ENCODE peak calls at places on chromosomes 3 and 15, in six cellular contexts. P is psoas muscle; S is GM03348; N is CD8-positive, alpha-beta memory T cell; M is stimulated activated CD8-positive, alpha-beta memory T cell treated with anti-CD3 and anti-CD28 coated beads, Interleukin-7, amount 100 ng/mL, for 1 hour; L is NCI-H1092 treated with DMSO at 0.1 percent for 48 hours. X is an unnamed sample.

GRCh38 chr15:40415226-40415625 is 9.6 kb downstream of the IVD start:
- DNase-seq in S (no peak), P (no peak), N (no peak), L (no peak), M (no peak), X (no peak)

GRCh38 chr3:127833281-127834032 is 11.1 kb upstream of the MGLL start:
- DNase-seq in M (no peak), P (no peak), N (no peak), S (no peak), L (no peak), X (no peak)

GRCh38 chr3:25854214-25854613 is 64.3 kb downstream of the OXSM start:
- DNase-seq in M (no peak), L (no peak), N (no peak), P (no peak), S (peak), X (no peak)

GRCh38 chr15:25777047-25777446 is 86.1 kb downstream of the ATP10A start:
- DNase-seq in S (no peak), L (no peak), N (no peak), P (no peak), M (no peak), X (no peak)

GRCh38 chr3:108441081-108441507 is 69.3 kb downstream of the MYH15 start:
- DNase-seq in L (peak), S (peak), P (no peak), N (no peak), M (no peak), X (no peak)

GRCh38 chr15:43939070-43939469 is 112.3 kb downstream of the WDR76 start:
- DNase-seq in L (peak), M (no peak), S (peak), P (no peak), N (no peak), X (no peak)

GRCh38 chr3:155682437-155682836 is 62.4 kb downstream of the PLCH1 start:
- DNase-seq in S (no peak), L (no peak), N (no peak), M (no peak), P (no peak), X (no peak)

GRCh38 chr15:66876423-66876730 is 174.3 kb downstream of the SMAD6 start:
- DNase-seq in S (no peak), N (no peak), L (no peak), M (no peak), P (no peak), X (no peak)

GRCh38 chr3:181417748-181418147 is 294.0 kb upstream of the SOX2 start:
- DNase-seq in M (no peak), N (no peak), P (no peak), S (no peak), L (no peak), X (no peak)

GRCh38 chr15:24862726-24863521 is 91.9 kb upstream of the SNRPN start:
- DNase-seq in N (no peak), M (no peak), P (no peak), L (no peak), S (no peak), X (no peak)

GRCh38 chr15:28459279-28459678 is 73.5 kb downstream of the GOLGA8G start:
- DNase-seq in M (no peak), S (no peak), N (no peak), L (no peak), P (no peak), X (no peak)

GRCh38 chr3:46375214-46375613 is 4.5 kb downstream of the CCR5 start:
- DNase-seq in M (no peak), P (no peak), L (no peak), S (no peak), N (no peak), X (no peak)

GRCh38 chr3:71930056-71930991 is 145.4 kb upstream of the PROK2 start:
- DNase-seq in M (no peak), S (peak), L (no peak), P (no peak), N (no peak), X (no peak)

GRCh38 chr15:101662203-101662602 is 10.0 kb upstream of the TM2D3 start:
- DNase-seq in S (no peak), L (no peak), M (no peak), N (no peak), P (no peak), X (no peak)

GRCh38 chr15:55588070-55588817 is at the start of gene PYGO1:
- DNase-seq in M (no peak), S (peak), P (peak), L (peak), N (peak), X (peak)

GRCh38 chr15:65336767-65337435 is 32.4 kb downstream of the RNU5B-1 start:
- DNase-seq in L (peak), P (no peak), N (no peak), M (no peak), S (no peak), X (no peak)

GRCh38 chr3:183410280-183410679 is 18.1 kb downstream of the MCF2L2 start:
- DNase-seq in P (no peak), S (no peak), N (no peak), L (no peak), M (no peak), X (no peak)

GRCh38 chr3:194322701-194323174 is 28.4 kb downstream of the CPN2 start:
- DNase-seq in N (no peak), P (peak), M (no peak), L (no peak), S (peak), X (no peak)

GRCh38 chr3:133797396-133798105 is 8.1 kb upstream of the SRPRB start:
- DNase-seq in N (no peak), L (no peak), M (no peak), P (no peak), S (no peak), X (no peak)